ENCODE peak calls at places on chromosomes 12 and 14, in six cellular contexts. V is GM23338, X is HCT116, G is OCI-LY7, Z is GM23248, J is SK-N-SH. I is an unnamed sample. For H3K36me3, the result is how much of the 10 kb centered on the place peaks cover.

GRCh38 chr12:6460751-6461371 is 9.0 kb downstream of the TAPBPL start:
- DNase-seq in V (no peak), X (no peak), G (peak), Z (no peak), J (no peak), I (peak)

GRCh38 chr14:78074546-78074945 is 95.6 kb upstream of the NRXN3 start:
- DNase-seq in V (no peak), X (no peak), G (no peak), Z (no peak), J (peak), I (no peak)

GRCh38 chr12:75892779-75893408 is 138.7 kb downstream of the PHLDA1 start:
- DNase-seq in V (no peak), X (no peak), G (no peak), Z (peak), J (no peak), I (no peak)

GRCh38 chr12:61629702-61630101 is 630.5 kb upstream of the USP15 start:
- DNase-seq in V (peak), X (no peak), G (no peak), Z (no peak), J (no peak), I (no peak)

GRCh38 chr12:113359133-113359938 is 949 bp downstream of the PLBD2 start:
- DNase-seq in V (no peak), X (no peak), G (no peak), Z (peak), J (no peak), I (no peak)

GRCh38 chr14:72780771-72781170 is 113.1 kb downstream of the DPF3 start:
- DNase-seq in V (no peak), X (no peak), G (no peak), Z (peak), J (no peak), I (no peak)

GRCh38 chr12:120500577-120500976 is 4.7 kb downstream of the DYNLL1 start:
- DNase-seq in V (no peak), X (no peak), G (no peak), Z (peak), J (no peak), I (no peak)

GRCh38 chr12:123142948-123143752 is 7.7 kb downstream of the PITPNM2 start:
- DNase-seq in V (peak), X (peak), G (no peak), Z (no peak), J (no peak), I (no peak)

GRCh38 chr14:106586098-106586704 is 1059.8 kb downstream of the TMEM121 start:
- DNase-seq in V (peak), X (no peak), G (peak), Z (no peak), J (peak), I (peak)

GRCh38 chr14:59829469-59829868 is 41.1 kb downstream of the RTN1 start:
- DNase-seq in V (no peak), X (no peak), G (no peak), Z (no peak), J (no peak), I (no peak)

GRCh38 chr12:90938451-90938850 is 16.5 kb downstream of the CCER1 start:
- DNase-seq in V (no peak), X (no peak), G (no peak), Z (peak), J (no peak), I (no peak)

GRCh38 chr12:103495783-103496456 is at the start of gene C12orf42:
- DNase-seq in V (peak), X (peak), G (no peak), Z (peak), J (peak), I (peak)

GRCh38 chr12:96136129-96136528 is 58.0 kb upstream of the ELK3 start:
- DNase-seq in V (no peak), X (no peak), G (no peak), Z (peak), J (no peak), I (no peak)

GRCh38 chr12:55831407-55831880 is 2.1 kb upstream of the DNAJC14 start:
- DNase-seq in V (no peak), X (no peak), G (no peak), Z (no peak), J (peak), I (no peak)

GRCh38 chr14:91509083-91509877 is 830 bp downstream of the PPP4R3A start:
- DNase-seq in V (peak), X (no peak), G (peak), Z (peak), J (peak), I (peak)

GRCh38 chr14:24694680-24695079 is 60.7 kb upstream of the GZMB start:
- DNase-seq in V (no peak), X (no peak), G (no peak), Z (no peak), J (no peak), I (no peak)

GRCh38 chr12:67650127-67650495 is 1.6 kb downstream of the DYRK2 start:
- DNase-seq in V (no peak), X (no peak), G (no peak), Z (no peak), J (peak), I (no peak)

GRCh38 chr12:89817501-89818226 is 109.0 kb upstream of the ATP2B1 start:
- DNase-seq in V (no peak), X (no peak), G (no peak), Z (peak), J (no peak), I (no peak)

GRCh38 chr14:50000215-50001145 is 107.6 kb downstream of the ARF6 start:
- DNase-seq in V (peak), X (peak), G (peak), Z (peak), J (peak), I (peak)

GRCh38 chr12:99984271-99985128 is at the start of gene ANKS1B:
- DNase-seq in V (peak), X (no peak), G (no peak), Z (peak), J (peak), I (peak)

GRCh38 chr12:47156167-47156736 is 76.5 kb upstream of the AMIGO2 start:
- DNase-seq in V (no peak), X (no peak), G (no peak), Z (peak), J (no peak), I (no peak)

GRCh38 chr14:34003691-34004090 is 52.8 kb upstream of the EGLN3 start:
- DNase-seq in V (no peak), X (no peak), G (no peak), Z (peak), J (no peak), I (no peak)

GRCh38 chr14:96088131-96088880 is 49.1 kb downstream of the C14orf132 start:
- DNase-seq in V (no peak), X (no peak), G (no peak), Z (no peak), J (no peak), I (no peak)

GRCh38 chr14:91862417-91862816 is 4.9 kb downstream of the TC2N start:
- DNase-seq in V (no peak), X (no peak), G (no peak), Z (no peak), J (no peak), I (no peak)

GRCh38 chr12:47944685-47945340 is 18.6 kb upstream of the TMEM106C start:
- DNase-seq in V (no peak), X (no peak), G (no peak), Z (no peak), J (no peak), I (no peak)

GRCh38 chr12:5344131-5344530 is 87.8 kb upstream of the NTF3 start:
- DNase-seq in V (no peak), X (no peak), G (no peak), Z (no peak), J (no peak), I (no peak)

GRCh38 chr14:105389976-105390848 is 8.1 kb upstream of the TEX22 start:
- DNase-seq in V (no peak), X (no peak), G (peak), Z (no peak), J (no peak), I (peak)

GRCh38 chr14:96038920-96039632 is at the start of gene C14orf132:
- DNase-seq in V (peak), X (peak), G (no peak), Z (peak), J (peak), I (peak)

GRCh38 chr12:25256005-25256404 is 5.3 kb upstream of the KRAS start:
- DNase-seq in V (no peak), X (no peak), G (no peak), Z (no peak), J (no peak), I (no peak)

GRCh38 chr14:72439707-72440106 is 454.2 kb downstream of the DPF3 start:
- DNase-seq in V (no peak), X (no peak), G (no peak), Z (no peak), J (no peak), I (no peak)

GRCh38 chr12:69906411-69907216 is 81.6 kb downstream of the MYRFL start:
- DNase-seq in V (no peak), X (no peak), G (peak), Z (no peak), J (no peak), I (no peak)

GRCh38 chr12:96766232-96766631 is 140.8 kb upstream of the NEDD1 start:
- DNase-seq in V (peak), X (no peak), G (no peak), Z (peak), J (no peak), I (no peak)

GRCh38 chr14:56494167-56494566 is 85.4 kb upstream of the TMEM260 start:
- DNase-seq in V (no peak), X (no peak), G (no peak), Z (no peak), J (no peak), I (no peak)

GRCh38 chr14:93231129-93231979 is 24.3 kb downstream of the UBR7 start:
- DNase-seq in V (no peak), X (no peak), G (no peak), Z (peak), J (peak), I (no peak)

GRCh38 chr12:82708507-82708906 is 21.8 kb downstream of the TMTC2 start:
- DNase-seq in V (peak), X (no peak), G (no peak), Z (peak), J (peak), I (no peak)

GRCh38 chr12:102950107-102950949 is 7.1 kb upstream of the ASCL1 start:
- DNase-seq in V (peak), X (no peak), G (no peak), Z (peak), J (no peak), I (no peak)

GRCh38 chr12:69000540-69001243 is 67.7 kb upstream of the CPM start:
- DNase-seq in V (no peak), X (no peak), G (no peak), Z (peak), J (no peak), I (no peak)

DNA sequence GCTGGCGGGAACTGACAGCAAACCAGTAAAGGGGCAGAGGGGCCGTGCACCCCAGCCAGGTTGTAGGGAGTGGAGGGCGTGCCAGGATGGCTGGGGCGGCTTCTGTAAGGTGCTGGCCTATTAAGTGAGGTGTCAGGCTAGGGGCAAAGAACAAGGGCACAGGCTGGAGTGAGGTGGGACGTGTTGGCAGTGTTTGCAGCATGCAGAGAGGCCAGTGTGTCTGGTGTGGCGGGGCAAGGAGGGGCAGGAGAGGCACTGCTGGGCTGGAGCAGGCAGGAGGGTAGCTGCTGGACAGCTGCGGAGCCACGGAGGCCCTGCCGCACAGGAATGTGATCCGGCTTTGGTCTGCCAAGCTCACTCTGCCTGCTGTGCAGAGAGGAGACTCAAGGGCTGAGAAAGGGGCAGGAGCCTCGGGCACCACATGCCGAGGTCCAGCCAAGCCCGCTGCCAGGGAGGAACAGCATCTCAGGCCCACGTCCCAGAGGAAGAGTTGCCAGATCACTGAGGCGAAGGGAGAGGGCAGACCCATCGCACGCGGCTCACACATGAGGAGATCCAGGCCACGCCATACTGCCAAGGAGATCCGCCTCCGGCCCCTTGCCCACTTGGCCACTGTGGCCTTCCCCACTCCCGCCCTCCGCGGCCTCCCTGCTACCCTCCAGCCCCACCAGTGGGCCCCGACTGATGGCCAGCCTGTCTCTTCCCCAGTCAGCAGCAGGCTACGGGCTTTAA is 46.8 kb downstream of the AMN start:
- DNase-seq in V (no peak), X (no peak), G (no peak), Z (no peak), J (no peak), I (no peak)
- TF ChIP-seq EZH2phosphoT487 in V (no peak), X (no peak), G (no peak), Z (no peak), J (no peak), I (no peak)

GRCh38 chr14:28774764-28775738 is 8.5 kb downstream of the FOXG1 start:
- DNase-seq in V (no peak), X (no peak), G (no peak), Z (no peak), J (no peak), I (no peak)
- H3K4me2 ChIP-seq in V (peak), X (no peak), G (no peak), Z (no peak), J (no peak), I (no peak)

GRCh38 chr12:132068250-132068649 is 75.9 kb downstream of the DDX51 start:
- DNase-seq in V (no peak), X (no peak), G (no peak), Z (no peak), J (no peak), I (no peak)
- H3K36me3 ChIP-seq in V (under half), X (under half), G (under half), Z (under half), J (under half), I (under half)

DNA sequence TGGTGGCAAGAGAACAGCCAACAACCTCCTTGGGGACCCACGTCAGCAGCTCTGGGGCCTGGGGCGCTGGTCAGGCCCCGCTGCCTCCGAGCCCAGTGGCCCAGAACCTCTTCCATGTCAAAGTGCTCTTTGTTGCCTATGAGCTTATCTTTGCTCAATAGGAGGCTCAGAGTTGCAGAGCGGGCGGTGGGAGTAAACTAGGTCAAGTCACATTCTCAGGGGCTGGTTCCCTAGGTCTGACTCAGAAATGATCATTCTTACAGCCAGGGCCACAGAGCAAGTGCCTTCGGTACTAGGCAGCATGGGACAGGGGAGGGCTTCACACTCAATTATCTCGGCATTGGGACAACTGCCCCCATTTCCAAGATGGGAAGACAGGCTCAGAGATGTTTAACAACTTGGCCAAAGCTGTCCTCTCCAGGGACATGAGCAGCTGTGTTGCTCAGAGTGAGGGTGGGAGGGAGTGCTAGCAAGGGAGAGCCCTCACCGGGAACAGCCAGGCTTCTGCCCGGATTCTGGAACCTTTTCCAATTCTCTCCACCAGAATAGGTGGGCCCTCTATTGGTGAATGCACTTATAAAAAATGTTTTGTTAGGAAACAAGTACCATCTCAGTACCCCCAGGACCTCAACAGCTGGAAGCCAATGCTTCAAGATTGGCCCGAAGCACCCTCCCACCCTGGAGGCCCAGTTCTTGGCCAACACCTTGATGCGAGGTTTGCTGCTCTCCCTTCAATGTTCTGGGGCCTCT is 11.9 kb downstream of the SLC25A29 start:
- DNase-seq in V (no peak), X (no peak), G (peak), Z (peak), J (no peak), I (no peak)
- TF ChIP-seq EZH2phosphoT487 in V (no peak), X (no peak), G (no peak), Z (no peak), J (no peak), I (no peak)

GRCh38 chr14:71267691-71268090 is 360.4 kb downstream of the PCNX1 start:
- DNase-seq in V (no peak), X (no peak), G (no peak), Z (peak), J (no peak), I (peak)
- H3K4me2 ChIP-seq in V (no peak), X (no peak), G (peak), Z (peak), J (no peak), I (peak)

GRCh38 chr12:108653082-108653516 is 19.4 kb upstream of the SELPLG start:
- DNase-seq in V (no peak), X (no peak), G (peak), Z (peak), J (no peak), I (no peak)
- H3K36me3 ChIP-seq in V (under half), X (under half), G (half or more), Z (half or more), J (under half), I (under half)

GRCh38 chr14:99570542-99571302 is 33.3 kb downstream of the CCDC85C start:
- DNase-seq in V (peak), X (no peak), G (no peak), Z (no peak), J (no peak), I (no peak)
- TF ChIP-seq EZH2phosphoT487 in V (no peak), X (no peak), G (no peak), Z (no peak), J (no peak), I (no peak)

GRCh38 chr14:41605550-41606248 is 977 bp upstream of the LRFN5 start:
- DNase-seq in V (peak), X (no peak), G (no peak), Z (peak), J (no peak), I (no peak)

GRCh38 chr14:41607119-41607785 is 576 bp downstream of the LRFN5 start:
- DNase-seq in V (peak), X (no peak), G (no peak), Z (peak), J (no peak), I (no peak)

GRCh38 chr14:41607966-41608663 is 1.4 kb downstream of the LRFN5 start:
- DNase-seq in V (peak), X (no peak), G (no peak), Z (peak), J (no peak), I (no peak)

GRCh38 chr14:41606249-41607118 is at the start of gene LRFN5:
- DNase-seq in V (peak), X (no peak), G (no peak), Z (peak), J (peak), I (peak)

GRCh38 chr14:41604793-41605534 is 1.7 kb upstream of the LRFN5 start:
- DNase-seq in V (peak), X (no peak), G (no peak), Z (peak), J (no peak), I (no peak)
- H3K4me2 ChIP-seq in V (peak), X (no peak), G (no peak), Z (peak), J (no peak), I (no peak)

DNA sequence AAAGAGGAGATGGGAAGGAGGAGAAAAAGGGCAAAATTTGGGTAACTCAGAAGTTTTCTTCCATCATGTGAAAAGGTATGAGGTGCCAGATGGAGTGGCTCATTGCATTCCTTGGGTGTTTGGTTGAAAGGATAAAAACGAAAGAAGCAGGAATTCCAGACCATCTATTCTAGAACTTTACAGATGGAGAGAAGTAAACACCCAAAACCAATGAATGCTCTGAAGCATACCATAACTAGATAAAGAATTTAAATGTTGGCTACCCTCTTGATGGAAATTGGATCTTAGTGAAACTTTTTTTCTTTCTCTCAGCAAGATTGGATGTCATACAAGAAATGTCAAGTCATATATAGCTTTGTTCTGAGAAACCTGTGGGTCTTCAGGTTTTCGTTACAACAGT is 175.6 kb upstream of the FAR2 start:
- DNase-seq in V (no peak), X (no peak), G (no peak), Z (no peak), J (no peak), I (no peak)
- H3K36me3 ChIP-seq in V (under half), X (under half), G (under half), Z (under half), J (under half), I (under half)

I was measured in MM.1S.